ENCODE peak calls at places on chromosomes 4 and X, in four cellular contexts. F is A549, Y is tibial artery, G is IMR-90. T is an unnamed sample.

GRCh38 chrX:130285069-130285620 is 16.4 kb upstream of the ZNF280C start:
- DNase-seq in F (no peak), Y (no peak), G (no peak), T (no peak)

GRCh38 chr4:86011117-86011516 is 348.7 kb downstream of the MAPK10 start:
- DNase-seq in F (no peak), Y (peak), G (peak), T (peak)

GRCh38 chr4:38060829-38061431 is 100.7 kb downstream of the PTTG2 start:
- DNase-seq in F (no peak), Y (no peak), G (peak), T (peak)

GRCh38 chrX:45454235-45454634 is 253.6 kb upstream of the DIPK2B start:
- DNase-seq in F (no peak), Y (no peak), G (no peak), T (no peak)

GRCh38 chr4:154560824-154561231 is 2.0 kb upstream of the FGB start:
- DNase-seq in F (peak), Y (no peak), G (peak), T (peak)

GRCh38 chr4:64756016-64756415 is 346.8 kb upstream of the TECRL start:
- DNase-seq in F (no peak), Y (no peak), G (no peak), T (peak)

GRCh38 chr4:94595013-94595412 is 143.3 kb downstream of the PDLIM5 start:
- DNase-seq in F (no peak), Y (no peak), G (no peak), T (no peak)

GRCh38 chr4:113560579-113560978 is 201.0 kb downstream of the CAMK2D start:
- DNase-seq in F (no peak), Y (no peak), G (no peak), T (no peak)

GRCh38 chr4:94306713-94307112 is 35.9 kb downstream of the HPGDS start:
- DNase-seq in F (no peak), Y (no peak), G (no peak), T (no peak)

GRCh38 chr4:169351860-169352259 is 81.1 kb upstream of the SH3RF1 start:
- DNase-seq in F (no peak), Y (no peak), G (peak), T (peak)

GRCh38 chrX:109826954-109827708 is 94.1 kb upstream of the ACSL4 start:
- DNase-seq in F (peak), Y (no peak), G (peak), T (peak)

GRCh38 chr4:138259801-138260200 is 17.7 kb upstream of the SLC7A11 start:
- DNase-seq in F (no peak), Y (no peak), G (peak), T (peak)

GRCh38 chrX:148135738-148136137 is 154.6 kb downstream of the FMR1NB start:
- DNase-seq in F (no peak), Y (no peak), G (no peak), T (peak)

GRCh38 chrX:150879855-150880807 is 18.3 kb downstream of the CD99L2 start:
- DNase-seq in F (no peak), Y (no peak), G (no peak), T (no peak)

GRCh38 chr4:168587326-168588125 is 90.7 kb downstream of the PALLD start:
- DNase-seq in F (peak), Y (peak), G (peak), T (peak)

GRCh38 chr4:172830295-172830764 is 338.3 kb upstream of the GALNT7 start:
- DNase-seq in F (peak), Y (no peak), G (peak), T (peak)

GRCh38 chrX:3659761-3660160 is 53.7 kb downstream of the PRKX start:
- DNase-seq in F (no peak), Y (no peak), G (peak), T (peak)

GRCh38 chr4:163113921-163114703 is 52.6 kb downstream of the NAF1 start:
- DNase-seq in F (no peak), Y (no peak), G (no peak), T (no peak)

GRCh38 chr4:48047896-48048295 is 31.3 kb downstream of the NIPAL1 start:
- DNase-seq in F (no peak), Y (no peak), G (no peak), T (no peak)

GRCh38 chr4:164937576-164938270 is 39.7 kb downstream of the TRIM61 start:
- DNase-seq in F (no peak), Y (no peak), G (peak), T (no peak)

GRCh38 chrX:40247848-40248622 is 150.3 kb upstream of the BCOR start:
- DNase-seq in F (no peak), Y (no peak), G (no peak), T (no peak)

GRCh38 chrX:112961981-112962380 is 121.3 kb upstream of the AMOT start:
- DNase-seq in F (no peak), Y (no peak), G (no peak), T (no peak)

GRCh38 chr4:87316961-87317360 is 5.7 kb downstream of the HSD17B13 start:
- DNase-seq in F (no peak), Y (no peak), G (no peak), T (no peak)

GRCh38 chrX:68743754-68744153 is 85.1 kb upstream of the EFNB1 start:
- DNase-seq in F (no peak), Y (no peak), G (no peak), T (no peak)

GRCh38 chr4:10734697-10735096 is 50.1 kb upstream of the CLNK start:
- DNase-seq in F (no peak), Y (no peak), G (no peak), T (no peak)

GRCh38 chrX:114127005-114127404 is 456.9 kb upstream of the HTR2C start:
- DNase-seq in F (no peak), Y (no peak), G (no peak), T (no peak)

GRCh38 chr4:144562019-144562740 is 83.8 kb upstream of the HHIP start:
- DNase-seq in F (no peak), Y (no peak), G (no peak), T (no peak)

GRCh38 chr4:123876640-123877039 is 480.0 kb downstream of the SPRY1 start:
- DNase-seq in F (no peak), Y (no peak), G (no peak), T (no peak)

GRCh38 chr4:89254847-89255246 is 52.8 kb downstream of the GPRIN3 start:
- DNase-seq in F (peak), Y (no peak), G (peak), T (no peak)

GRCh38 chr4:44760142-44760898 is 34.0 kb upstream of the GNPDA2 start:
- DNase-seq in F (peak), Y (no peak), G (peak), T (peak)

GRCh38 chr4:76615999-76616398 is 181.0 kb downstream of the SHROOM3 start:
- DNase-seq in F (no peak), Y (no peak), G (no peak), T (no peak)

GRCh38 chr4:122005064-122005755 is 53.4 kb upstream of the TRPC3 start:
- DNase-seq in F (no peak), Y (no peak), G (peak), T (peak)

GRCh38 chrX:45743081-45743533 is 542.4 kb upstream of the DIPK2B start:
- DNase-seq in F (peak), Y (no peak), G (peak), T (peak)

DNA sequence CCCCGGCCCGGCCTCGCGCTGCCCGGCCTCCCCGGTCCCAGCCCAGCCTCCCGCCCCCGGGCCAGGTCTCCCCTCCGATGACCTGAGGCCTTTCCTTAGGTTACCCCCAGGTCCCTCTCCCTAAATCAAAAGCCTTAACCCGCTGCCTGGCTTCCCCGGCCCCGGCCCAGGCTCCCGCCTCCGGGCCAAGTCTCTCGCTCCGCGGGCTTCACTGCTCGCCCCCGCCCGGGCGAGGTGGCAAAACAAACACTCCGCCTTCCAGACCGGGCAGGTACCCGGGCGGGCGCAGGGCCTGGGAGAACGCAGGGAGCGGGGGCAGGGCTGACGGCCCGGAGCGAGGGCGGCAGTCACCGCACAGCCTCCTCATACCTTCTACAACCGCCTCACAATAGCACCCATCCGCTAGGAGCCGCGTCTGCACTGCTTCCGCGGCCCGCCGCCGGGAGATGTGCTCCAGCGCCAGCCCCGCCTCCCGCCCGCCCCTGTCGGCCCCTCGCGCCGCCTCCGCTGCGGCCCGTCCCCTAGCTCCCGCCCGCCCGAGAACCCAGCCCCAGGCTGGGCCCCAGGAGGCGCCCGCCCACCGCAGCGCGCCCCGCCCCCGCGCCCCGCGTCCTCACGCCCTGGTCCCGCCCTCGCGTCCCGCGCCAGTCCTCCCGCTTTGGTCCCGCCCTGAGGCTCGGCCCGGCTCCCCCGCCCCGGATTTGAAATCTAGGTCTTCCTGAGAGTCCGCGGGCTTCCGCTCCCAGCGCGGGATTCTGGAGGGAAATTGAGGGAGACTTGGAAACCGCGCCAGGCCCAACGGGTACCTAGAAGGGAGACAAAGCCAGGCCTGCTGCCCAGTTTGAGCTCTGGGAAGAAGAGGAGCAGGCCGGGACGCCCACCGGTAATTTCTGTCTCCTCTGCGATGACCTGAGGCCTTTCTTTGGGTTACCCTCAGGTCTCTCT is at the start of the genes CASP3 and PRIMPOL:
- DNase-seq in F (peak), Y (peak), G (peak), T (peak)
- TF ChIP-seq CTCF in F (no peak), Y (no peak), G (peak), T (peak)

DNA sequence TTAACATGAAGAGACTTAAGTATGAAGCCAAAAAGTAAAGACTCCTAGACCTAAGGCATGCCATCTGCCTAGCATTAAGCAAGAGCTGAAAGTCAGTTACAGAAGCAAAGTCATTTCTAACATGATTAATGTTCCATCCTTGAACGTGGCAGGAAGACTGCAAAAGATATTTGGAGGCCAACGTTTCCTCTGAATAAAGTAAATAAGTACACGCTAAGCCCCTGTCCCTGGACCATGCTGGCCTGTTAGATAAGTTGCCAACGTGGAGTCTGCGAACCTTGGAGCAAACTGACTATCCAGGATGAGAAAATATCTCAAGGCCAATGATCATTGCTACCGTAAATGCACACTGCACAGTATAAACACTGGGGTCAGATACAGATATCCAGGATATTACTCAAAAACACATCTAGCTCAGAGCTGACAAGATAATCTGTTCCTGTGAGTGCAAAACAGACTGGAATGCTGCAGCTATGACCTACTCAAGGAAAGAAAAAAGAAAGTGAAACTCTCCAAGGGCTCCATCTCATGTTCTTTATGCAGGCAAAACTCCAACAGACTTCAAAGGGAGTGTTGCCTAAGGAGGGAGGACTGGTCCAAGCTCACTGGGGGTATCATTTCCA is 255.8 kb downstream of the COL25A1 start:
- DNase-seq in F (no peak), Y (no peak), G (peak), T (peak)
- H3K4me3 ChIP-seq in F (no peak), Y (no peak), G (peak), T (no peak)

DNA sequence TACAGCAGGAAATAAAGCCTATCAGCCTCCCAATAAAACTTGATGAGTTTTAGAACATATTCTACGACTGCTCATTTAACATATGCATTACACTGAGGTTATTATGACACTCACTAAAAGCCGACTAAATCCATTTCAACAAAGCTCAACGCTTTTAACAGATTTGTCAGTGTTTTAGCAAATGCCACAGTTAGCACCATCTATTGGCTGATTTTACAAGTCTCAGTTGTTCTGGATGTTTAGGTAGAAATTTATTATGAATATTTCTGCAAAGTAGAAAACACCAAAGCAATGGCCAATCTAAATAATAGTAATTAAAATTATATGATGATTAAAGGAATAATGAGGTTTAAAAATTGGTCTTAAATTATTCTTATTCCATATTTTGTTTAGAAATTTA is 993.2 kb upstream of the PCDH7 start:
- DNase-seq in F (no peak), Y (no peak), G (no peak), T (no peak)
- TF ChIP-seq CTCF in F (no peak), Y (no peak), G (no peak), T (no peak)

GRCh38 chr4:8872402-8873291 is 1.0 kb upstream of the HMX1 start:
- DNase-seq in F (no peak), Y (no peak), G (no peak), T (no peak)

GRCh38 chr4:8869879-8870646 is 1.6 kb downstream of the HMX1 start:
- DNase-seq in F (no peak), Y (no peak), G (no peak), T (no peak)

GRCh38 chr4:8869002-8869878 is 2.4 kb downstream of the HMX1 start:
- DNase-seq in F (no peak), Y (no peak), G (no peak), T (no peak)

GRCh38 chr4:8871417-8872401 is at the start of gene HMX1:
- DNase-seq in F (peak), Y (no peak), G (no peak), T (no peak)

DNA sequence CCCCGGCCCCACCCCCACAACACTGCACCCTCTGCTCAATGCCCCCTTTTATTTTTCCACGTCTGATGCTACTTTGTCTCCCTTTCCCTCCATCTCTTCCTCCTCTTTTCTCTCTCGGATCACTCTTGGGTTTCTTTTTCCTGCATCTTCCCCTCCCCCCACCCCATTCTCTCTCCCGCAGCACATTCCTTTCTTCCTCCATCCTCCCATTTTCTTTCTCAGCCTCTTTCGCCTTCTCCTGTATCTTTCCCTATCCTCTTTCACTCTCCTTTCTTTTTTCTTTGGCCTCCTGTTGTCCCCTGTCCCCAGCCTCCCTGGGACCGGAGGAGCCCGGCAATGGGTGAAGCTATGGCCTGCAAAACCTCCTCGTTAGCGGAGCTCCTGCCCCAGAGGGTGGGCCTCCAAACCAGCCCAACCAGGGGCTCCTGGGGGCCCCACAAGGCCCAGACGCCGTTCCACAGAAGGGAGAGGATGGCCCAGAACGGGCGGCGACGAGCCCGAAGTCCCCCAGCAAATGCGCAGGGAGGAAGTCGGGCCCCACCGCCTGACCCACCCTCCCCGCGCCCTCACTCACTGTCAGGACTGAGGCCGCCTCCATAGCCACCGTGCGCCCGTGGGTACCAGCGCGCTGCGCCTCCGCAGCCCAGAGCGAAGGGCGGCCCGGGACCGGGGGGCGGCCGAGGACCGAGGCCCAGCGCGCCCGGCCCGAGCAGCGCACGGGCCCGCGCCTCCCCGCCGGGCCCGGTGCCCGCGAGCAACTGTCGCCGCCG is 807 bp downstream of the HMX1 start:
- DNase-seq in F (no peak), Y (no peak), G (no peak), T (no peak)
- H3K4me3 ChIP-seq in F (peak), Y (no peak), G (no peak), T (no peak)

GRCh38 chr4:1065732-1066131 is 47.6 kb downstream of the RNF212 start:
- DNase-seq in F (no peak), Y (no peak), G (no peak), T (no peak)
- TF ChIP-seq CTCF in F (no peak), Y (no peak), G (no peak), T (no peak)

DNA sequence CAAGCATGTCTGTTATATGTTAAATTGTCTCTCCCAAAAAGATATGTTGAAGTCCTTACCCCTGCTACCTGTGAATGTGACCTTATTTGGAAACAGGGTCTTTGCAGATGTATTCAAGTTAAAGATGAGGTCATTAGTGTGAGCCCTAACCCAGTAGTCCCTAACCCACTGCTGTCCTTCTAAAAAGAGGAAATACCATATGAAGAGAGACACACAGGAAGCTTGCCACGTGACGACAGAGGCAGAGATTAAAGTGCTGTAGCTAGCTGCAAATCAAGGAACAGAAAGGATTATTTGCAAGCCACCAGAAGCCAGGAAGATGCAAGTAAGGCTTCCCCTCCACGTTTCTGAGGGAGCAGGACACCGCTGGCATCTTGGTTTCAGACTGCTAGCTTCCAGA is 150.1 kb downstream of the HNRNPD start:
- DNase-seq in F (no peak), Y (peak), G (no peak), T (no peak)
- H3K4me3 ChIP-seq in F (no peak), Y (no peak), G (no peak), T (no peak)

DNA sequence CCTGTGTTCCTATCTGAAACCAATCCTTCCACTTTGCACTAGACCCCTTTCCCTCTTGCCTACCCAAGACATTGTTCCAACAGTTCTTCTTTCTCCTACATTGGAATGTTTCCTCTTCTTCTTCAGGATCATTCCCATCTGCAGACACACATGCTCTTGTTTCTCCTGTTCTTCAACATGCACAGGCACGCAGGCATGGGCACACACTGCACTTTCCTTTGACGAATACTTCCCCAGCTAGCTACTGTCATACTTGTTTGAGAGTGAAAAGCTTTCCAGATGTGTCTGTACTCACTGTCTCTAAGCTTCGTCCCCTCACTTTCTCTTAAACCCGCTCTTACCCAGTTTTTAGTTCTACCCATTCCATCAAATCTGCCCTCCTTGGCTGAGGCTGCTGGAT is 31.8 kb upstream of the ERVMER34-1 start:
- DNase-seq in F (no peak), Y (no peak), G (no peak), T (no peak)
- TF ChIP-seq CTCF in F (no peak), Y (no peak), G (no peak), T (no peak)

GRCh38 chr4:4481394-4482000 is 60.4 kb downstream of the STX18 start:
- DNase-seq in F (no peak), Y (no peak), G (no peak), T (peak)

GRCh38 chr4:4477796-4478195 is 64.1 kb downstream of the STX18 start:
- DNase-seq in F (no peak), Y (no peak), G (peak), T (no peak)

GRCh38 chr4:4480205-4480604 is 61.6 kb downstream of the STX18 start:
- DNase-seq in F (no peak), Y (no peak), G (no peak), T (no peak)

GRCh38 chr4:4479366-4479765 is 62.5 kb downstream of the STX18 start:
- DNase-seq in F (no peak), Y (no peak), G (no peak), T (no peak)

GRCh38 chr4:4480685-4481393 is 61.0 kb downstream of the STX18 start:
- DNase-seq in F (peak), Y (no peak), G (peak), T (peak)
- H3K4me3 ChIP-seq in F (no peak), Y (no peak), G (no peak), T (no peak)